ENCODE peak calls at places on chromosomes 2 and 18, in seven cellular contexts. One of them, this sample, is unnamed.

GRCh38 chr18:11668441-11669169 is 20.5 kb upstream of the GNAL start:
- DNase-seq in PC-9: no peak
- DNase-seq in fibroblast of lung: no peak
- DNase-seq in astrocyte of the spinal cord: no peak
- DNase-seq in thoracic aorta: no peak
- DNase-seq in tibial nerve: no peak
- DNase-seq in dorsolateral prefrontal cortex: no peak
- DNase-seq in this sample: no peak

GRCh38 chr18:69539404-69539803 is 138.7 kb downstream of the DOK6 start:
- DNase-seq in dorsolateral prefrontal cortex: no peak
- DNase-seq in PC-9: no peak
- DNase-seq in thoracic aorta: no peak
- DNase-seq in astrocyte of the spinal cord: no peak
- DNase-seq in fibroblast of lung: no peak
- DNase-seq in tibial nerve: no peak
- DNase-seq in this sample: no peak

GRCh38 chr2:197813093-197813787 is 8.8 kb downstream of the PLCL1 start:
- DNase-seq in tibial nerve: no peak
- DNase-seq in PC-9: no peak
- DNase-seq in thoracic aorta: no peak
- DNase-seq in fibroblast of lung: peak; percentile 43
- DNase-seq in dorsolateral prefrontal cortex: no peak
- DNase-seq in astrocyte of the spinal cord: peak; percentile 43
- DNase-seq in this sample: no peak

GRCh38 chr2:112692914-112693313 is 27.9 kb upstream of the NT5DC4 start:
- DNase-seq in thoracic aorta: no peak
- DNase-seq in fibroblast of lung: peak; percentile 24
- DNase-seq in PC-9: peak; percentile 25
- DNase-seq in tibial nerve: no peak
- DNase-seq in dorsolateral prefrontal cortex: no peak
- DNase-seq in astrocyte of the spinal cord: peak; percentile 13
- DNase-seq in this sample: no peak

GRCh38 chr18:35942661-35943060 is 29.8 kb upstream of the RMP24 start:
- DNase-seq in dorsolateral prefrontal cortex: no peak
- DNase-seq in astrocyte of the spinal cord: no peak
- DNase-seq in fibroblast of lung: no peak
- DNase-seq in PC-9: no peak
- DNase-seq in thoracic aorta: no peak
- DNase-seq in tibial nerve: no peak
- DNase-seq in this sample: no peak

GRCh38 chr2:201150454-201151020 is 32.4 kb upstream of the CASP10 start:
- DNase-seq in astrocyte of the spinal cord: no peak
- DNase-seq in thoracic aorta: no peak
- DNase-seq in dorsolateral prefrontal cortex: no peak
- DNase-seq in fibroblast of lung: no peak
- DNase-seq in tibial nerve: no peak
- DNase-seq in PC-9: no peak
- DNase-seq in this sample: no peak

GRCh38 chr2:181810823-181811695 is 80.5 kb upstream of the ITPRID2 start:
- DNase-seq in astrocyte of the spinal cord: peak; percentile 96
- DNase-seq in PC-9: peak; percentile 81
- DNase-seq in dorsolateral prefrontal cortex: no peak
- DNase-seq in thoracic aorta: no peak
- DNase-seq in fibroblast of lung: peak; percentile 97
- DNase-seq in tibial nerve: no peak
- DNase-seq in this sample: peak; percentile 92

GRCh38 chr2:65918760-65919187 is 486.4 kb upstream of the SPRED2 start:
- DNase-seq in PC-9: no peak
- DNase-seq in dorsolateral prefrontal cortex: no peak
- DNase-seq in fibroblast of lung: no peak
- DNase-seq in thoracic aorta: no peak
- DNase-seq in tibial nerve: no peak
- DNase-seq in astrocyte of the spinal cord: no peak
- DNase-seq in this sample: no peak

GRCh38 chr2:126887506-126887905 is 11.2 kb upstream of the TEX51 start:
- DNase-seq in dorsolateral prefrontal cortex: no peak
- DNase-seq in astrocyte of the spinal cord: no peak
- DNase-seq in PC-9: no peak
- DNase-seq in tibial nerve: no peak
- DNase-seq in thoracic aorta: no peak
- DNase-seq in fibroblast of lung: no peak
- DNase-seq in this sample: no peak

GRCh38 chr18:49898421-49898820 is 85.1 kb upstream of the ACAA2 start:
- DNase-seq in dorsolateral prefrontal cortex: no peak
- DNase-seq in fibroblast of lung: peak; percentile 67
- DNase-seq in tibial nerve: peak; percentile 59
- DNase-seq in PC-9: no peak
- DNase-seq in thoracic aorta: no peak
- DNase-seq in astrocyte of the spinal cord: peak; percentile 78
- DNase-seq in this sample: peak; percentile 81

GRCh38 chr2:235168174-235168979 is 216.6 kb downstream of the SH3BP4 start:
- DNase-seq in PC-9: peak; percentile 11
- DNase-seq in fibroblast of lung: no peak
- DNase-seq in tibial nerve: no peak
- DNase-seq in dorsolateral prefrontal cortex: no peak
- DNase-seq in thoracic aorta: no peak
- DNase-seq in astrocyte of the spinal cord: no peak
- DNase-seq in this sample: no peak

GRCh38 chr2:239770240-239770639 is 254.9 kb downstream of the NDUFA10 start:
- DNase-seq in PC-9: no peak
- DNase-seq in tibial nerve: no peak
- DNase-seq in thoracic aorta: no peak
- DNase-seq in fibroblast of lung: no peak
- DNase-seq in astrocyte of the spinal cord: no peak
- DNase-seq in dorsolateral prefrontal cortex: no peak
- DNase-seq in this sample: no peak

GRCh38 chr2:119516121-119516520 is 8.2 kb downstream of the SCTR start:
- DNase-seq in fibroblast of lung: no peak
- DNase-seq in thoracic aorta: no peak
- DNase-seq in PC-9: no peak
- DNase-seq in dorsolateral prefrontal cortex: no peak
- DNase-seq in astrocyte of the spinal cord: no peak
- DNase-seq in tibial nerve: no peak
- DNase-seq in this sample: no peak

GRCh38 chr2:124323321-124323720 is 298.2 kb downstream of the CNTNAP5 start:
- DNase-seq in thoracic aorta: no peak
- DNase-seq in fibroblast of lung: peak; percentile 0
- DNase-seq in dorsolateral prefrontal cortex: no peak
- DNase-seq in tibial nerve: no peak
- DNase-seq in PC-9: no peak
- DNase-seq in astrocyte of the spinal cord: no peak
- DNase-seq in this sample: no peak

GRCh38 chr18:832085-832681 is 20.1 kb upstream of the YES1 start:
- DNase-seq in fibroblast of lung: no peak
- DNase-seq in thoracic aorta: no peak
- DNase-seq in astrocyte of the spinal cord: no peak
- DNase-seq in dorsolateral prefrontal cortex: no peak
- DNase-seq in tibial nerve: no peak
- DNase-seq in PC-9: no peak
- DNase-seq in this sample: no peak

GRCh38 chr18:13284330-13285027 is 65.9 kb downstream of the LDLRAD4 start:
- DNase-seq in PC-9: no peak
- DNase-seq in dorsolateral prefrontal cortex: no peak
- DNase-seq in tibial nerve: no peak
- DNase-seq in astrocyte of the spinal cord: no peak
- DNase-seq in fibroblast of lung: no peak
- DNase-seq in thoracic aorta: no peak
- DNase-seq in this sample: no peak
- TF ChIP-seq CTCF in PC-9: no peak
- TF ChIP-seq CTCF in dorsolateral prefrontal cortex: no peak
- TF ChIP-seq CTCF in tibial nerve: no peak
- TF ChIP-seq CTCF in astrocyte of the spinal cord: no peak
- TF ChIP-seq CTCF in fibroblast of lung: no peak
- TF ChIP-seq CTCF in thoracic aorta: no peak
- TF ChIP-seq CTCF in this sample: no peak

GRCh38 chr18:46336278-46337205 is 232.4 kb downstream of the HAUS1 start:
- DNase-seq in fibroblast of lung: peak; percentile 10
- DNase-seq in tibial nerve: no peak
- DNase-seq in dorsolateral prefrontal cortex: peak; percentile 21
- DNase-seq in astrocyte of the spinal cord: no peak
- DNase-seq in PC-9: no peak
- DNase-seq in thoracic aorta: no peak
- DNase-seq in this sample: no peak
- H3K4me3 ChIP-seq in fibroblast of lung: no peak overlapping the region
- H3K4me3 ChIP-seq in tibial nerve: no peak overlapping the region
- H3K4me3 ChIP-seq in dorsolateral prefrontal cortex: peak overlapping the region; percentile 62
- H3K4me3 ChIP-seq in astrocyte of the spinal cord: no peak overlapping the region
- H3K4me3 ChIP-seq in PC-9: peak overlapping the region; percentile 67
- H3K4me3 ChIP-seq in thoracic aorta: no peak overlapping the region
- H3K4me3 ChIP-seq in this sample: no peak overlapping the region

GRCh38 chr2:222055328-222055727 is 243.5 kb downstream of the PAX3 start:
- DNase-seq in thoracic aorta: no peak
- DNase-seq in astrocyte of the spinal cord: no peak
- DNase-seq in PC-9: no peak
- DNase-seq in dorsolateral prefrontal cortex: no peak
- DNase-seq in tibial nerve: no peak
- DNase-seq in fibroblast of lung: no peak
- DNase-seq in this sample: no peak

GRCh38 chr2:222050981-222051380 is 247.8 kb downstream of the PAX3 start:
- DNase-seq in dorsolateral prefrontal cortex: no peak
- DNase-seq in astrocyte of the spinal cord: no peak
- DNase-seq in tibial nerve: no peak
- DNase-seq in thoracic aorta: no peak
- DNase-seq in PC-9: no peak
- DNase-seq in fibroblast of lung: no peak
- DNase-seq in this sample: no peak

GRCh38 chr2:222049946-222050345 is 248.9 kb downstream of the PAX3 start:
- DNase-seq in thoracic aorta: no peak
- DNase-seq in tibial nerve: no peak
- DNase-seq in fibroblast of lung: peak; percentile 44
- DNase-seq in PC-9: no peak
- DNase-seq in dorsolateral prefrontal cortex: no peak
- DNase-seq in astrocyte of the spinal cord: no peak
- DNase-seq in this sample: peak; percentile 20

GRCh38 chr2:222054813-222055212 is 244.0 kb downstream of the PAX3 start:
- DNase-seq in thoracic aorta: no peak
- DNase-seq in PC-9: no peak
- DNase-seq in fibroblast of lung: no peak
- DNase-seq in tibial nerve: no peak
- DNase-seq in astrocyte of the spinal cord: no peak
- DNase-seq in dorsolateral prefrontal cortex: no peak
- DNase-seq in this sample: no peak

GRCh38 chr2:222052934-222053367 is 245.8 kb downstream of the PAX3 start:
- DNase-seq in astrocyte of the spinal cord: no peak
- DNase-seq in dorsolateral prefrontal cortex: no peak
- DNase-seq in PC-9: no peak
- DNase-seq in fibroblast of lung: no peak
- DNase-seq in tibial nerve: no peak
- DNase-seq in thoracic aorta: no peak
- DNase-seq in this sample: no peak
- TF ChIP-seq CTCF in astrocyte of the spinal cord: peak; percentile 42
- TF ChIP-seq CTCF in dorsolateral prefrontal cortex: no peak
- TF ChIP-seq CTCF in PC-9: peak; percentile 54
- TF ChIP-seq CTCF in fibroblast of lung: no peak
- TF ChIP-seq CTCF in tibial nerve: no peak
- TF ChIP-seq CTCF in thoracic aorta: no peak
- TF ChIP-seq CTCF in this sample: peak; percentile 67

DNA sequence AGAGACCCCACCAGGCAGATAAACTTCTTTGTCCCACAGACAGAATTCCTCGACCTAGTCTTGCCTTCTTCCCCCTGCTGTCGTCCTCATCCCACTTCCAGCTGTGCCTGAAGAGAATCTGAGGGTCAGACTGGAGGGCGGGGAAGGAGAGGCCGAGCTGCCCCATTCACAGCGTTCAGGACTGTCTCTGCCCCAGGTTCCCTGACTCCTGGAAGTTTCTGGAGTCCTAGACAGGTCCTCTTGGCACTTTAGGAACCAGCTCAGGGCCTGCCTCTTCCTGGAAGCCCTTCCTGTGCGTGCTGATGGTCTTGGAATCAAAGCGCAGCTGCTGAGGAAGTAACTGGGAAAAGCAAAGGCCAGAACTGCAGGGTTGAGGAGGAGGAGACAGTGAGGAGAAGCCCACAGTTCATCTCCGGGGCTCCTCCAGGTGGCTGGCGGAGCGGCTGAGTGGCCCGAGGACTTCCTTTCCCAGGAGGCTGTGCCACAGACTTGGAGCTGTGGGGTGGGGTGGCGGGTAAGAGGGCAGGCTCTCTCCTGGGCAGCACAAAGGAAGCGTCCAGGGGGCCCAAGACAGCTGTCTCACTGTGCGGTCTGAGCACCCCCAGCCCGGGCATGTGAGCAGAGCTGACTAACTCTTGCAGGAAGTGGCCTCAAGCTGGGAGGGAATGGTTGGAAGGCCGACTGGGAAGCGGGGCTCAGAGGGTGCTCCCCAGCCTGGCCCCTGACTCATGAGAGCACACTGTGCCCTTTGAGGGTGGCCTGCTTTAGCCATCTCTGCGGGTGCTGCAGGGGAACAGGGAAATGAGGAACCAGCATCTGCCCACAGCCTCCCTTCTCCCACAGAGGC is 39.5 kb downstream of the SDC1 start:
- DNase-seq in astrocyte of the spinal cord: peak; percentile 88
- DNase-seq in PC-9: peak; percentile 73
- DNase-seq in dorsolateral prefrontal cortex: no peak
- DNase-seq in tibial nerve: no peak
- DNase-seq in fibroblast of lung: peak; percentile 89
- DNase-seq in thoracic aorta: no peak
- DNase-seq in this sample: peak; percentile 40
- H3K4me3 ChIP-seq in astrocyte of the spinal cord: no peak overlapping the region
- H3K4me3 ChIP-seq in PC-9: peak overlapping the region; percentile 54
- H3K4me3 ChIP-seq in dorsolateral prefrontal cortex: no peak overlapping the region
- H3K4me3 ChIP-seq in tibial nerve: no peak overlapping the region
- H3K4me3 ChIP-seq in fibroblast of lung: no peak overlapping the region
- H3K4me3 ChIP-seq in thoracic aorta: no peak overlapping the region
- H3K4me3 ChIP-seq in this sample: no peak overlapping the region

GRCh38 chr2:26744953-26745352 is 19.1 kb upstream of the SLC35F6 start:
- DNase-seq in PC-9: no peak
- DNase-seq in dorsolateral prefrontal cortex: no peak
- DNase-seq in thoracic aorta: no peak
- DNase-seq in astrocyte of the spinal cord: no peak
- DNase-seq in fibroblast of lung: no peak
- DNase-seq in tibial nerve: no peak
- DNase-seq in this sample: no peak

GRCh38 chr2:26740346-26740745 is 23.7 kb upstream of the SLC35F6 start:
- DNase-seq in fibroblast of lung: no peak
- DNase-seq in PC-9: no peak
- DNase-seq in dorsolateral prefrontal cortex: no peak
- DNase-seq in tibial nerve: no peak
- DNase-seq in astrocyte of the spinal cord: no peak
- DNase-seq in thoracic aorta: no peak
- DNase-seq in this sample: no peak

GRCh38 chr2:26742053-26742770 is 21.9 kb upstream of the SLC35F6 start:
- DNase-seq in fibroblast of lung: no peak
- DNase-seq in dorsolateral prefrontal cortex: no peak
- DNase-seq in astrocyte of the spinal cord: no peak
- DNase-seq in tibial nerve: no peak
- DNase-seq in thoracic aorta: no peak
- DNase-seq in PC-9: no peak
- DNase-seq in this sample: no peak

GRCh38 chr2:26740890-26741302 is 23.2 kb upstream of the SLC35F6 start:
- DNase-seq in dorsolateral prefrontal cortex: no peak
- DNase-seq in tibial nerve: no peak
- DNase-seq in fibroblast of lung: no peak
- DNase-seq in thoracic aorta: no peak
- DNase-seq in astrocyte of the spinal cord: no peak
- DNase-seq in PC-9: no peak
- DNase-seq in this sample: no peak

GRCh38 chr2:26745609-26746327 is 18.3 kb upstream of the SLC35F6 start:
- DNase-seq in astrocyte of the spinal cord: peak; percentile 70
- DNase-seq in tibial nerve: peak; percentile 93
- DNase-seq in dorsolateral prefrontal cortex: peak; percentile 84
- DNase-seq in fibroblast of lung: peak; percentile 61
- DNase-seq in thoracic aorta: peak; percentile 49
- DNase-seq in PC-9: peak; percentile 71
- DNase-seq in this sample: peak; percentile 72
- TF ChIP-seq CTCF in astrocyte of the spinal cord: peak; percentile 95
- TF ChIP-seq CTCF in tibial nerve: peak; percentile 80
- TF ChIP-seq CTCF in dorsolateral prefrontal cortex: peak; percentile 97
- TF ChIP-seq CTCF in fibroblast of lung: peak; percentile 95
- TF ChIP-seq CTCF in thoracic aorta: peak; percentile 93
- TF ChIP-seq CTCF in PC-9: peak; percentile 98
- TF ChIP-seq CTCF in this sample: peak; percentile 95

This sample was measured in astrocyte of the cerebellum.